ENCODE peak calls at places on chromosomes 4 and X, in five cellular contexts. N is Peyer's patch, P is endothelial cell, X is IMR-90, K is heart right ventricle. B is an unnamed sample.

GRCh38 chr4:87506974-87507701 is 22.0 kb downstream of the SPARCL1 start:
- DNase-seq in N (no peak), P (no peak), X (peak), K (no peak), B (no peak)

GRCh38 chr4:137956256-137956655 is 285.9 kb downstream of the SLC7A11 start:
- DNase-seq in N (no peak), P (no peak), X (peak), K (no peak), B (no peak)

GRCh38 chr4:85751907-85752306 is 277.0 kb downstream of the ARHGAP24 start:
- DNase-seq in N (no peak), P (no peak), X (no peak), K (no peak), B (no peak)

GRCh38 chr4:6489962-6490361 is 17.5 kb upstream of the PPP2R2C start:
- DNase-seq in N (no peak), P (no peak), X (no peak), K (no peak), B (no peak)

GRCh38 chr4:88779431-88779830 is 81.8 kb upstream of the NAP1L5 start:
- DNase-seq in N (no peak), P (no peak), X (peak), K (no peak), B (no peak)

GRCh38 chr4:108885211-108885610 is 122.4 kb upstream of the ETNPPL start:
- DNase-seq in N (no peak), P (no peak), X (peak), K (no peak), B (no peak)

GRCh38 chr4:175457956-175458355 is 354.1 kb downstream of the GPM6A start:
- DNase-seq in N (no peak), P (no peak), X (no peak), K (no peak), B (no peak)

GRCh38 chr4:136831553-136831952 is 700.7 kb downstream of the PCDH18 start:
- DNase-seq in N (no peak), P (no peak), X (no peak), K (no peak), B (no peak)

GRCh38 chr4:7055111-7055989 is 12.2 kb downstream of the TADA2B start:
- DNase-seq in N (no peak), P (no peak), X (peak), K (no peak), B (no peak)

GRCh38 chrX:51641421-51642021 is 22.8 kb upstream of the CENPVL3 start:
- DNase-seq in N (no peak), P (peak), X (peak), K (no peak), B (no peak)

GRCh38 chr4:95091272-95091671 is 333.5 kb downstream of the BMPR1B start:
- DNase-seq in N (no peak), P (no peak), X (peak), K (no peak), B (no peak)

GRCh38 chr4:78592104-78592783 is 40.7 kb downstream of the ANXA3 start:
- DNase-seq in N (no peak), P (peak), X (no peak), K (no peak), B (no peak)

GRCh38 chr4:53587123-53587522 is 4.2 kb downstream of the LNX1 start:
- DNase-seq in N (no peak), P (no peak), X (no peak), K (no peak), B (no peak)

GRCh38 chr4:147017081-147017480 is 71.4 kb upstream of the TTC29 start:
- DNase-seq in N (no peak), P (no peak), X (peak), K (no peak), B (no peak)

GRCh38 chr4:139300431-139301142 is 718 bp upstream of the NAA15 start:
- DNase-seq in N (peak), P (no peak), X (peak), K (no peak), B (peak)

GRCh38 chrX:96389314-96390048 is 295.2 kb upstream of the DIAPH2 start:
- DNase-seq in N (no peak), P (no peak), X (peak), K (no peak), B (no peak)

GRCh38 chr4:80631861-80632260 is 296.3 kb downstream of the CFAP299 start:
- DNase-seq in N (no peak), P (no peak), X (no peak), K (no peak), B (no peak)

GRCh38 chr4:56976283-56976877 is 1.0 kb downstream of the NOA1 start:
- DNase-seq in N (peak), P (no peak), X (no peak), K (no peak), B (no peak)

GRCh38 chrX:134745636-134746378 is 87.5 kb upstream of the PLAC1 start:
- DNase-seq in N (no peak), P (no peak), X (no peak), K (no peak), B (no peak)

GRCh38 chr4:166324321-166324720 is 451.3 kb downstream of the TLL1 start:
- DNase-seq in N (peak), P (peak), X (no peak), K (no peak), B (no peak)
- TF ChIP-seq CTCF in N (peak), P (peak), X (no peak), K (no peak), B (peak)

DNA sequence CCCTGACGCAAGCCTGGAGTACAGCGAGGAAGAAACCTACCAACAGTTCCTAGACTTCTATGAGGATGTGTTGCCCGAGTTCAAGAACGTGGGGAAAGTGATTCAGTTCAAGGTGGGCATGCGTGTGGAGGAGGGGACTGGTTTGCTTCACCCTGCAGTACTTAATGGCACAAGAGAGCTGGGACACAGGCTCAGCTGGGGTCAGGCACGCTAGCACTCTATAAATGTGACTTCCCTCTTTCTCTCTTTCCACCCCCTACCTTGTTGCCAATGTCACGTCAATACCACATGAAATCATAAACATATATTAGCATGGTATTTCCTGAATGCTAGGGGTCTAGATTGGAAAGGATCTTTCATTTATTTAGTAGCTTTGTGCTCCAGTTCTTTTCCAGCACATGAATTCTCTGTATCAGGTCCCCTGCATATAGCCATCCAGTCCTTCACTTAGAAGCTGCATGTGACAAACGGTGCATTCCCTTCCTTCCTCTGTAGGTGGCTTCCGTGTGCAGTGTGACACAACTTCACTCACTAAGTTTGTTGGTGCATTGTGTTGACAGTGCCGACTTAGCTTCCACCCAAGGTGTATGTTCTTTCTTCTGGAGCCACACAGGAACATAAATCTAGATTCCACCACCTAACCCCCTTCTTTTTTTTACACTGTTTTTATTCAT is 25.6 kb downstream of the ZRSR2 start:
- DNase-seq in N (no peak), P (peak), X (peak), K (no peak), B (no peak)
- TF ChIP-seq CTCF in N (peak), P (peak), X (peak), K (no peak), B (peak)

GRCh38 chr4:11399461-11399971 is 29.2 kb downstream of the HS3ST1 start:
- DNase-seq in N (no peak), P (no peak), X (no peak), K (no peak), B (peak)
- TF ChIP-seq CTCF in N (no peak), P (no peak), X (no peak), K (no peak), B (no peak)

GRCh38 chr4:150591904-150592303 is 10.0 kb downstream of the MAB21L2 start:
- DNase-seq in N (no peak), P (no peak), X (no peak), K (no peak), B (no peak)

GRCh38 chr4:150591284-150591874 is 9.4 kb downstream of the MAB21L2 start:
- DNase-seq in N (no peak), P (no peak), X (no peak), K (no peak), B (no peak)

GRCh38 chr4:150589174-150589573 is 7.2 kb downstream of the MAB21L2 start:
- DNase-seq in N (no peak), P (no peak), X (no peak), K (no peak), B (no peak)

GRCh38 chr4:150598906-150599305 is 17.0 kb downstream of the MAB21L2 start:
- DNase-seq in N (no peak), P (no peak), X (no peak), K (no peak), B (no peak)

DNA sequence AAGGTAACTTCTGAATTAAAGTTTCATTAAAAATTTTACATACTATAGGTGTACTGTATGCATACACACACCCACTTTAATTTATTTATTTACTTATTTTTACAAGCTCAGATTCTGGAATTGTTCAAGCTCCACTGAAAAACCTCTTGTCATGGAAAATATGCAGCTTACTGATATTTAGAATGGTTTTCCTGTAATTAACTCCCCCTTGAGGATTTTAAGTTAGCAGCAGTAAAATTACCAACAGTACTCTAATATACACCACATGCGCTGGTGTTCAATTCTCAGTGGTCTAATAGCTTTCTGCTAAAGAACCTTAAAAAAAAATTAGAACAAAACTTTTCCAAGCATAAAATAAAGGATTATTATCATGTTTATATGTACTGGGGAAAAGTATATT is 12.0 kb downstream of the MAB21L2 start:
- DNase-seq in N (no peak), P (no peak), X (peak), K (no peak), B (no peak)
- TF ChIP-seq CTCF in N (no peak), P (no peak), X (peak), K (peak), B (no peak)

B was measured in GM06990.